ENCODE peak calls at places on chromosomes 16 and 17, in six cellular contexts. E is GM12878, I is HepG2, H is SK-N-SH, F is H1, A is K562. K is an unnamed sample.

GRCh38 chr16:30399435-30400186 is 4.4 kb downstream of the ZNF48 start:
- DNase-seq in E (no peak), F (no peak), A (no peak), H (peak; percentile 60), I (no peak), K (no peak)

GRCh38 chr17:10243905-10244844 is 45.8 kb upstream of the GAS7 start:
- DNase-seq in I (no peak), E (no peak), F (no peak), H (no peak), A (no peak), K (no peak)

GRCh38 chr17:45370949-45371413 is 54.2 kb upstream of the MAP3K14 start:
- DNase-seq in F (no peak), E (no peak), A (no peak), I (no peak), H (no peak), K (peak; percentile 56)

GRCh38 chr17:40323731-40324650 is 15.0 kb downstream of the RARA start:
- DNase-seq in H (no peak), F (no peak), A (no peak), E (no peak), I (no peak), K (no peak)

GRCh38 chr16:31333686-31334649 is 21.0 kb upstream of the ITGAX start:
- DNase-seq in F (no peak), I (peak; percentile 66), H (peak; percentile 22), E (no peak), A (peak; percentile 62), K (peak; percentile 52)

GRCh38 chr16:79605999-79606398 is 5.5 kb upstream of the MAF start:
- DNase-seq in F (no peak), A (no peak), E (no peak), H (no peak), I (no peak), K (no peak)

GRCh38 chr16:20911361-20911760 is 10.8 kb downstream of the LYRM1 start:
- DNase-seq in F (no peak), I (no peak), H (no peak), A (no peak), E (no peak), K (no peak)

GRCh38 chr17:12438813-12439586 is 226.7 kb upstream of the MYOCD start:
- DNase-seq in H (no peak), F (no peak), A (peak; percentile 78), E (no peak), I (no peak), K (no peak)

GRCh38 chr16:57252148-57252721 is 7.2 kb downstream of the ARL2BP start:
- DNase-seq in A (no peak), F (no peak), E (no peak), I (peak; percentile 32), H (no peak), K (no peak)

GRCh38 chr17:82956146-82956725 is 116.4 kb upstream of the ZNF750 start:
- DNase-seq in E (no peak), I (no peak), H (no peak), A (no peak), F (no peak), K (no peak)

GRCh38 chr16:12767897-12768296 is 35.8 kb downstream of the CPPED1 start:
- DNase-seq in A (peak; percentile 45), F (no peak), I (no peak), E (no peak), H (no peak), K (no peak)

GRCh38 chr16:24273511-24273910 is 17.4 kb downstream of the CACNG3 start:
- DNase-seq in E (no peak), I (no peak), F (no peak), H (no peak), A (no peak), K (no peak)

GRCh38 chr16:30997000-30997886 is 12.2 kb downstream of the HSD3B7 start:
- DNase-seq in A (peak; percentile 89), H (peak; percentile 97), E (peak; percentile 51), I (peak; percentile 79), F (peak; percentile 89), K (peak; percentile 43)

GRCh38 chr17:46152423-46152822 is 40.8 kb downstream of the KANSL1 start:
- DNase-seq in I (no peak), F (no peak), E (peak; percentile 48), A (no peak), H (no peak), K (no peak)

GRCh38 chr17:80432350-80432955 is 17.5 kb downstream of the ENDOV start:
- DNase-seq in F (no peak), H (no peak), I (no peak), A (no peak), E (no peak), K (no peak)

GRCh38 chr16:54359086-54359485 is 72.5 kb upstream of the IRX3 start:
- DNase-seq in I (no peak), A (no peak), H (no peak), F (no peak), E (no peak), K (no peak)
- H2AFZ ChIP-seq in I (no peak overlapping the region), A (no peak overlapping the region), H (no peak overlapping the region), F (no peak overlapping the region), E (no peak overlapping the region), K (no peak overlapping the region)

GRCh38 chr16:85884808-85885463 is 14.0 kb upstream of the IRF8 start:
- DNase-seq in A (no peak), H (no peak), E (no peak), F (no peak), I (no peak), K (no peak)

GRCh38 chr16:85891033-85891775 is 7.8 kb upstream of the IRF8 start:
- DNase-seq in F (no peak), I (peak; percentile 29), A (no peak), H (no peak), E (no peak), K (peak; percentile 40)

GRCh38 chr16:85891776-85892166 is 7.2 kb upstream of the IRF8 start:
- DNase-seq in H (no peak), A (no peak), E (no peak), F (no peak), I (no peak), K (no peak)

GRCh38 chr16:85885537-85885936 is 13.4 kb upstream of the IRF8 start:
- DNase-seq in I (no peak), A (no peak), H (no peak), E (no peak), F (no peak), K (no peak)

GRCh38 chr16:85888405-85889331 is 10.3 kb upstream of the IRF8 start:
- DNase-seq in I (peak; percentile 33), H (no peak), E (peak; percentile 89), F (no peak), A (no peak), K (no peak)
- TF ChIP-seq SIN3A in I (no peak), H (no peak), E (no peak), F (no peak), A (no peak), K (no peak)

GRCh38 chr17:39143552-39144093 is 7.8 kb downstream of the PLXDC1 start:
- DNase-seq in H (peak; percentile 74), F (no peak), A (no peak), E (no peak), I (no peak), K (no peak)
- H2AFZ ChIP-seq in H (no peak overlapping the region), F (no peak overlapping the region), A (no peak overlapping the region), E (no peak overlapping the region), I (no peak overlapping the region), K (no peak overlapping the region)

DNA sequence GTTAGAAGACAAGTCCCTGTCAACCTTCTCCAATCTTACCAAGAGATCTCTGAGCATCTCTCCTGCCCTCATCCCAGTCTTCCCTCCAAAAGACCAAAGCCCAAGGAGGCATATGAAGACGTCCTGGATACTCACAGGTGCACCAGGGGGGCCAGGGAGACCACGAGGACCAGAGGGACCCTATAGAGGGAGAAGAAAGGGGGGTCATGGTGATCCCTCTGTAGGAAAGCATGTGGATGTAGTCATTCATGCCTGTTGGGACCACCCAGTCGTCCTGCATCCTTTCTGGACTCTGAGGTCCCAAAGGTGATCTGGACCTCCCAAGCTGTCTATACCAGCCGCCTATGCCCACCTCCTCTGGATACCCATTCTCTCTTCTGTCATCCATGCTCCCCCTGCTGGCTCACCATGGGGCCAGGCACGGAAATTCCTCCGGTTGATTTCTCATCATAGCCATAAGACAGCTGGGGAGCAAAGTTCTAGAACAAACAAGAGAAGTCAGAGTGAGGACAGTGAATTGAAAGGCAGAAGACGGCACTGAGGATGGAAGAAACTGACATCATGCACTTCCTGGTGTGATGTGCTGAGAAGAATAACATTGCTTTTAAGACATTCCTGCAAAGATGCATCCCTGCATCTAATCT is 3.3 kb downstream of the COL1A1 start:
- DNase-seq in F (no peak), H (peak; percentile 89), E (no peak), I (peak; percentile 72), A (peak; percentile 67), K (peak; percentile 52)
- TF ChIP-seq SIN3A in F (no peak), H (no peak), E (no peak), I (no peak), A (no peak), K (no peak)

GRCh38 chr16:46930861-46931260 is 42.6 kb downstream of the DNAJA2 start:
- DNase-seq in I (no peak), F (no peak), E (no peak), A (no peak), H (no peak), K (no peak)

GRCh38 chr16:46926470-46927225 is 42.5 kb downstream of the GPT2 start:
- DNase-seq in E (no peak), A (no peak), F (no peak), I (no peak), H (no peak), K (no peak)

GRCh38 chr16:46927273-46927672 is 43.1 kb downstream of the GPT2 start:
- DNase-seq in A (no peak), I (no peak), E (no peak), H (no peak), F (no peak), K (no peak)

GRCh38 chr16:46928811-46929210 is 44.6 kb downstream of the GPT2 start:
- DNase-seq in I (no peak), E (no peak), H (no peak), F (no peak), A (no peak), K (no peak)

DNA sequence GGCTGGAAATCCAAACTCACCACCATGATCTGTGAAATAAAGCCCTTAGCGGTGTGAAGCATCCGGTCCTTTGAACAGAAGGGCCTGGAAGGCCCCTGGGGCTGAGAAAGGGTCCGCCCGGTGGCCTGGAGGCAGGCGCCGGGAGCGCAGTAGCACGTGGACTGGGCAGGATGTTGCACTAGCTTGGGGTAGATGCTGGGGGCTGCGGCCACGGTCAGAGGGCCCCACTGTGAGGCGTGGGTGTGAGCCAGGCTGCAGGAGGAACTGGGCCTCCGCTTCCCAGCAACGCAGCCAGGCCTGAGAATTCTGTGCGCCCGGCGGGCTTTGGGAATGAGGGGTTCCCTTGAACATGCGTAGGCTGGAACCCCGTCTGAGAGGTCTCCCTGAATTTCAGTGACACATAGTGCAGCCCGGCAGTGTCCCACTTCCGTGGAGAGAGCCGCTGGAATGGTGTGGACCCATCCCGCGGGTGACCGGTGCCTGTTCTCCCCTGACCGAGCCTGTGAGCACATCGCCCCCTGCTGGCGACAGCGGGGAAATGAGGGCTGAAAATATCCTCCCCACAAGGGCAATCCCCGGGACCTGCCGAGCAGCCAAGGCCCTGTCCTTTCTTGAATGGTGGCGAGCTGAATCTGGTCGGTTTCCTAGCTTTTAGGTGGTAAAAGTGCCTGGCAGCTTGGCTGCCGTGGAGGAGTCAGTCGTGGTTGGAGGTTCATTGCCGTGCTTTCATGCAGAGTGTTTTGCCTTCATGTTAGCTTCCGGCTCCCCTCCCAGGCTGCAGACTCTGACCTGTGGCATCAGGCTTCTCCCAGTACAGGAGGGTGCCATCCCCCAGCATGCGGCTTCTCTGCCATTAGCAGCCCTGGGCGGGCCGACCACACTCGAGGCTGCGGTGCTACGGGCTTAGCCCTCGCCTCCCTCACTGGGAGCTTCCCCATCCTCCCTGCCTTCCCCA is 43.8 kb downstream of the DNAJA2 start:
- DNase-seq in I (peak; percentile 60), F (peak; percentile 94), A (peak; percentile 79), H (peak; percentile 92), E (no peak), K (peak; percentile 18)
- H2AFZ ChIP-seq in I (no peak overlapping the region), F (no peak overlapping the region), A (peak overlapping the region; percentile 74), H (no peak overlapping the region), E (no peak overlapping the region), K (no peak overlapping the region)